ENCODE peak calls at places on chromosomes 5 and 9, in six cellular contexts. Q is fibroblast of mammary gland, S is AG20443, L is midbrain, A is AG08396, V is EL. W is an unnamed sample.

GRCh38 chr5:6712136-6712581 is 1.1 kb upstream of the TENT4A start:
- DNase-seq in Q (peak), S (peak), L (no peak), A (peak), V (peak), W (peak)

GRCh38 chr5:155727512-155728145 is 599.3 kb upstream of the SGCD start:
- DNase-seq in Q (no peak), S (no peak), L (peak), A (no peak), V (no peak), W (no peak)

GRCh38 chr5:56142620-56143431 is 90.3 kb downstream of the ANKRD55 start:
- DNase-seq in Q (no peak), S (no peak), L (no peak), A (no peak), V (peak), W (no peak)

GRCh38 chr5:178236126-178236525 is 3.5 kb upstream of the PHYKPL start:
- DNase-seq in Q (no peak), S (no peak), L (no peak), A (no peak), V (no peak), W (no peak)

GRCh38 chr9:131840220-131840619 is 100.3 kb upstream of the RAPGEF1 start:
- DNase-seq in Q (no peak), S (no peak), L (no peak), A (no peak), V (no peak), W (no peak)

GRCh38 chr9:86519216-86519615 is 165.0 kb upstream of the TUT7 start:
- DNase-seq in Q (no peak), S (no peak), L (no peak), A (no peak), V (no peak), W (no peak)

GRCh38 chr9:84917366-84918063 is 248.0 kb downstream of the NTRK2 start:
- DNase-seq in Q (no peak), S (no peak), L (peak), A (no peak), V (no peak), W (no peak)

GRCh38 chr5:57754616-57755015 is 272.0 kb upstream of the ACTBL2 start:
- DNase-seq in Q (peak), S (no peak), L (no peak), A (no peak), V (no peak), W (no peak)

GRCh38 chr9:75148551-75148950 is 60.2 kb downstream of the OSTF1 start:
- DNase-seq in Q (peak), S (peak), L (no peak), A (peak), V (peak), W (peak)

GRCh38 chr9:130104413-130105193 is 50.9 kb downstream of the GPR107 start:
- DNase-seq in Q (no peak), S (no peak), L (no peak), A (no peak), V (no peak), W (no peak)

W was measured in ELR.